ENCODE peak calls at places on chromosomes 6 and 20, in six cellular contexts. X is memory B cell, Y is activated gamma-delta T cell treated with Interleukin-2 at 50 U/mL for 16 hours, I is HEK293T, V is NCI-H2227 treated with DMSO at 0.1 percent for 48 hours, W is nephron progenitor cell. E is an unnamed sample.
A peak's percentile ranks its signal among the peaks of the same experiment; 100 is the strongest.

GRCh38 chr6:104698979-104699378 is 160.7 kb downstream of the HACE1 start:
- DNase-seq in I (no peak), X (no peak), W (no peak), Y (no peak), V (no peak), E (no peak)

GRCh38 chr6:46637145-46637544 is 15.5 kb downstream of the CYP39A1 start:
- DNase-seq in W (no peak), V (no peak), Y (no peak), X (no peak), I (no peak), E (peak; percentile 76)

GRCh38 chr6:2999005-2999620 is 581 bp upstream of the NQO2 start:
- DNase-seq in V (no peak), Y (no peak), W (no peak), I (no peak), X (no peak), E (peak; percentile 79)

GRCh38 chr20:61874421-61875068 is 191.1 kb downstream of the TAF4 start:
- DNase-seq in W (peak; percentile 48), V (no peak), X (no peak), Y (no peak), I (peak; percentile 30), E (peak; percentile 75)

GRCh38 chr20:891121-892080 is 24.7 kb downstream of the ANGPT4 start:
- DNase-seq in Y (no peak), V (no peak), W (peak; percentile 21), I (no peak), X (no peak), E (no peak)

GRCh38 chr20:59356662-59357061 is 56.3 kb downstream of the EDN3 start:
- DNase-seq in Y (no peak), W (no peak), V (no peak), I (no peak), X (no peak), E (no peak)

GRCh38 chr6:10684618-10685017 is 9.8 kb downstream of the C6orf52 start:
- DNase-seq in W (no peak), Y (no peak), I (no peak), X (no peak), V (no peak), E (no peak)

GRCh38 chr6:42104095-42104806 is 38.2 kb downstream of the C6orf132 start:
- DNase-seq in X (peak; percentile 67), I (peak; percentile 46), W (peak; percentile 75), Y (peak; percentile 64), V (no peak), E (no peak)

GRCh38 chr6:37547564-37548061 is 47.9 kb upstream of the CCDC167 start:
- DNase-seq in V (no peak), I (no peak), W (no peak), X (no peak), Y (peak; percentile 30), E (peak; percentile 66)

GRCh38 chr6:71248306-71248705 is 40.3 kb upstream of the OGFRL1 start:
- DNase-seq in V (peak; percentile 25), W (peak; percentile 49), I (no peak), X (no peak), Y (no peak), E (peak; percentile 60)

GRCh38 chr6:26333458-26334297 is 31.3 kb upstream of the BTN3A2 start:
- DNase-seq in W (no peak), I (no peak), V (no peak), Y (no peak), X (no peak), E (no peak)

GRCh38 chr6:165662671-165663282 is at the start of gene PDE10A:
- DNase-seq in V (no peak), W (peak; percentile 75), I (peak; percentile 75), X (no peak), Y (no peak), E (no peak)

GRCh38 chr20:37576911-37577310 is 49.2 kb upstream of the BLCAP start:
- DNase-seq in Y (no peak), X (no peak), W (no peak), I (no peak), V (no peak), E (no peak)

GRCh38 chr6:150528648-150529285 is 70.9 kb upstream of the PLEKHG1 start:
- DNase-seq in V (no peak), I (peak; percentile 77), W (peak; percentile 58), Y (no peak), X (peak; percentile 22), E (no peak)

GRCh38 chr6:6220718-6221117 is 99.7 kb downstream of the F13A1 start:
- DNase-seq in I (no peak), V (no peak), W (no peak), Y (no peak), X (no peak), E (peak; percentile 6)

GRCh38 chr6:166259296-166259977 is 48.8 kb downstream of the PRR18 start:
- DNase-seq in Y (no peak), W (no peak), I (no peak), V (no peak), X (no peak), E (no peak)

GRCh38 chr6:44542401-44543116 is 155.1 kb downstream of the CDC5L start:
- DNase-seq in I (no peak), V (no peak), Y (no peak), X (no peak), W (no peak), E (no peak)

GRCh38 chr20:15942130-15942529 is 631.1 kb downstream of the KIF16B start:
- DNase-seq in Y (no peak), I (no peak), X (no peak), V (no peak), W (no peak), E (peak; percentile 97)

GRCh38 chr6:159169557-159170332 is 545 bp downstream of the FNDC1 start:
- DNase-seq in V (no peak), I (peak; percentile 68), X (peak; percentile 34), W (peak; percentile 63), Y (no peak), E (no peak)

GRCh38 chr6:1099257-1099656 is 212.6 kb upstream of the FOXQ1 start:
- DNase-seq in I (no peak), Y (no peak), W (no peak), X (no peak), V (no peak), E (no peak)

GRCh38 chr6:107730106-107730505 is 94.0 kb downstream of the SCML4 start:
- DNase-seq in X (no peak), I (no peak), V (no peak), Y (peak; percentile 55), W (no peak), E (no peak)

GRCh38 chr6:21846541-21847451 is 253.2 kb downstream of the SOX4 start:
- DNase-seq in X (no peak), W (peak; percentile 68), I (peak; percentile 17), Y (no peak), V (peak; percentile 47), E (peak; percentile 19)

GRCh38 chr6:140463312-140463710 is 1088.9 kb upstream of the CITED2 start:
- DNase-seq in W (no peak), X (no peak), Y (no peak), I (no peak), V (no peak), E (no peak)

GRCh38 chr6:91506509-91506908 is 919.6 kb upstream of the MAP3K7 start:
- DNase-seq in Y (no peak), W (no peak), X (no peak), V (no peak), I (no peak), E (peak; percentile 73)

GRCh38 chr6:123503619-123504018 is 133.1 kb downstream of the TRDN start:
- DNase-seq in Y (no peak), V (no peak), W (no peak), I (no peak), X (no peak), E (no peak)

GRCh38 chr6:156701961-156702360 is 75.2 kb upstream of the ARID1B start:
- DNase-seq in I (no peak), V (no peak), W (no peak), X (no peak), Y (no peak), E (no peak)

GRCh38 chr6:166775180-166775922 is 148.3 kb upstream of the RPS6KA2 start:
- DNase-seq in Y (peak; percentile 57), W (peak; percentile 60), V (peak; percentile 52), X (peak; percentile 52), I (peak; percentile 81), E (peak; percentile 77)

GRCh38 chr6:30238178-30238795 is 25.1 kb upstream of the TRIM26 start:
- DNase-seq in I (peak; percentile 45), W (no peak), X (no peak), Y (no peak), V (no peak), E (peak; percentile 71)

GRCh38 chr6:46175976-46176375 is 5.2 kb upstream of the ENPP5 start:
- DNase-seq in X (no peak), V (no peak), Y (no peak), W (no peak), I (no peak), E (no peak)